ENCODE peak calls at places on chromosomes 5 and 9, in ten cellular contexts. L is lower lobe of right lung, C is heart left ventricle, Q is PC-3, K is sigmoid colon, T is dorsolateral prefrontal cortex, Z is tibial nerve, X is astrocyte, U is prostate gland, M is pancreas. W is an unnamed sample.

GRCh38 chr9:95736370-95736769 is 139.1 kb upstream of the ERCC6L2 start:
- DNase-seq in L (no peak), C (no peak), Q (peak; percentile 26), K (no peak), T (no peak), Z (no peak), X (no peak), U (no peak), M (no peak), W (no peak)

GRCh38 chr5:93665649-93666048 is 75.8 kb downstream of the POU5F2 start:
- DNase-seq in L (no peak), C (no peak), Q (no peak), K (no peak), T (no peak), Z (no peak), X (no peak), U (no peak), M (no peak), W (no peak)

GRCh38 chr5:93578813-93579560 is 2.0 kb downstream of the NR2F1-AS1 start:
- DNase-seq in L (peak; percentile 62), C (peak; percentile 33), Q (peak; percentile 89), K (peak; percentile 83), T (peak; percentile 61), Z (peak; percentile 81), X (peak; percentile 64), U (no peak), M (no peak), W (peak; percentile 94)

GRCh38 chr5:53201746-53202145 is 92.2 kb upstream of the MOCS2 start:
- DNase-seq in L (no peak), C (no peak), Q (no peak), K (no peak), T (no peak), Z (no peak), X (no peak), U (no peak), M (no peak), W (no peak)

GRCh38 chr9:5671711-5672353 is 42.9 kb downstream of the RIC1 start:
- DNase-seq in L (no peak), C (no peak), Q (peak; percentile 19), K (no peak), T (no peak), Z (no peak), X (no peak), U (no peak), M (no peak), W (no peak)

GRCh38 chr9:20477940-20478620 is 144.2 kb downstream of the MLLT3 start:
- DNase-seq in L (no peak), C (no peak), Q (peak; percentile 16), K (no peak), T (no peak), Z (no peak), X (peak; percentile 61), U (no peak), M (no peak), W (no peak)

GRCh38 chr9:20989923-20990341 is 41.5 kb downstream of the HACD4 start:
- DNase-seq in L (peak; percentile 79), C (peak; percentile 67), Q (no peak), K (peak; percentile 69), T (peak; percentile 58), Z (peak; percentile 43), X (peak; percentile 8), U (peak; percentile 9), M (peak; percentile 62), W (peak; percentile 54)

GRCh38 chr9:130432796-130433167 is 12.0 kb upstream of the ASS1 start:
- DNase-seq in L (no peak), C (no peak), Q (no peak), K (no peak), T (no peak), Z (no peak), X (no peak), U (no peak), M (no peak), W (no peak)

GRCh38 chr5:55708732-55709131 is 3.4 kb downstream of the SLC38A9 start:
- DNase-seq in L (no peak), C (no peak), Q (peak; percentile 88), K (no peak), T (no peak), Z (no peak), X (no peak), U (no peak), M (no peak), W (no peak)

GRCh38 chr5:141245250-141245717 is at the start of gene PCDHB15:
- DNase-seq in L (no peak), C (no peak), Q (no peak), K (no peak), T (peak; percentile 38), Z (no peak), X (peak; percentile 4), U (no peak), M (no peak), W (no peak)

GRCh38 chr9:19748278-19749126 is 40.3 kb downstream of the SLC24A2 start:
- DNase-seq in L (no peak), C (no peak), Q (no peak), K (no peak), T (no peak), Z (no peak), X (no peak), U (no peak), M (no peak), W (no peak)

GRCh38 chr5:73201547-73202513 is 28.8 kb downstream of the TMEM174 start:
- DNase-seq in L (peak; percentile 86), C (peak; percentile 69), Q (peak; percentile 85), K (peak; percentile 71), T (peak; percentile 47), Z (peak; percentile 39), X (peak; percentile 32), U (no peak), M (peak; percentile 84), W (peak; percentile 95)

GRCh38 chr9:79026311-79026710 is 545.5 kb upstream of the TLE4 start:
- DNase-seq in L (no peak), C (no peak), Q (no peak), K (no peak), T (peak; percentile 25), Z (no peak), X (no peak), U (no peak), M (no peak), W (no peak)

GRCh38 chr5:68290260-68290674 is 74.7 kb downstream of the PIK3R1 start:
- DNase-seq in L (no peak), C (peak; percentile 43), Q (no peak), K (peak; percentile 80), T (peak; percentile 54), Z (peak; percentile 55), X (peak; percentile 56), U (peak; percentile 62), M (no peak), W (no peak)
- H3K27ac ChIP-seq in L (no peak overlapping the region), C (peak overlapping the region; percentile 93), Q (no peak overlapping the region), K (peak overlapping the region; percentile 84), T (peak overlapping the region; percentile 21), Z (peak overlapping the region; percentile 84), X (no peak overlapping the region), U (peak overlapping the region; percentile 29), M (no peak overlapping the region), W (peak overlapping the region; percentile 43)

DNA sequence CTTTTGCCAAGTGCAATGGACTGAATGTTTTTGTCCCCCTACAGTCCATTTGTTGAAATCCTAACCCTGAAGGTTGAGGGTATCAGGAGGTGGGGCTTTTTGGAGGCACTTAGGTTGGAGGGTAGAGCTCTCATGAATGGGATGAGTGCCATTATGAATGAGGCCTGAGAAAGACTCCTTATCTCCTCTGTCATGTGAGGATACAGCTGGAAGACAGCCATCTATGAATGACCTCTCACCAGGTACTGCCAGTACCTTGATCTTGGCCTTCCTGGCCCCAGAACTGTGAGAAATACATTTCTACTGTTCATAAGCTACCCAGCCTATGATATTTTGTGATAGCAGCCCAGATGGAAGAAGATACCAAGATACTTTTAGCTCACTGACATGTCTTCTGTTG is 256.3 kb downstream of the PDZD2 start:
- DNase-seq in L (no peak), C (no peak), Q (no peak), K (no peak), T (no peak), Z (no peak), X (no peak), U (no peak), M (no peak), W (no peak)
- TF ChIP-seq CTCF in L (no peak), C (no peak), Q (no peak), K (no peak), T (no peak), Z (no peak), X (no peak), U (no peak), M (no peak), W (no peak)

GRCh38 chr9:137269231-137269772 is 8.2 kb upstream of the TOR4A start:
- DNase-seq in L (peak; percentile 84), C (peak; percentile 74), Q (no peak), K (peak; percentile 79), T (no peak), Z (no peak), X (no peak), U (peak; percentile 86), M (peak; percentile 59), W (peak; percentile 92)
- H3K4me3 ChIP-seq in L (peak overlapping the region; percentile 15), C (peak overlapping the region; percentile 53), Q (no peak overlapping the region), K (no peak overlapping the region), T (no peak overlapping the region), Z (no peak overlapping the region), X (no peak overlapping the region), U (peak overlapping the region; percentile 20), M (no peak overlapping the region), W (no peak overlapping the region)

GRCh38 chr5:59126665-59127354 is 543.9 kb downstream of the RAB3C start:
- DNase-seq in L (no peak), C (no peak), Q (no peak), K (no peak), T (no peak), Z (no peak), X (peak; percentile 67), U (no peak), M (no peak), W (no peak)

GRCh38 chr5:59130441-59130840 is 547.6 kb downstream of the RAB3C start:
- DNase-seq in L (no peak), C (no peak), Q (no peak), K (no peak), T (no peak), Z (no peak), X (no peak), U (no peak), M (no peak), W (no peak)

GRCh38 chr5:59132131-59132530 is 549.3 kb downstream of the RAB3C start:
- DNase-seq in L (no peak), C (no peak), Q (no peak), K (no peak), T (no peak), Z (no peak), X (no peak), U (no peak), M (no peak), W (no peak)

GRCh38 chr5:59125961-59126360 is 543.1 kb downstream of the RAB3C start:
- DNase-seq in L (no peak), C (no peak), Q (no peak), K (no peak), T (no peak), Z (no peak), X (no peak), U (no peak), M (no peak), W (no peak)

DNA sequence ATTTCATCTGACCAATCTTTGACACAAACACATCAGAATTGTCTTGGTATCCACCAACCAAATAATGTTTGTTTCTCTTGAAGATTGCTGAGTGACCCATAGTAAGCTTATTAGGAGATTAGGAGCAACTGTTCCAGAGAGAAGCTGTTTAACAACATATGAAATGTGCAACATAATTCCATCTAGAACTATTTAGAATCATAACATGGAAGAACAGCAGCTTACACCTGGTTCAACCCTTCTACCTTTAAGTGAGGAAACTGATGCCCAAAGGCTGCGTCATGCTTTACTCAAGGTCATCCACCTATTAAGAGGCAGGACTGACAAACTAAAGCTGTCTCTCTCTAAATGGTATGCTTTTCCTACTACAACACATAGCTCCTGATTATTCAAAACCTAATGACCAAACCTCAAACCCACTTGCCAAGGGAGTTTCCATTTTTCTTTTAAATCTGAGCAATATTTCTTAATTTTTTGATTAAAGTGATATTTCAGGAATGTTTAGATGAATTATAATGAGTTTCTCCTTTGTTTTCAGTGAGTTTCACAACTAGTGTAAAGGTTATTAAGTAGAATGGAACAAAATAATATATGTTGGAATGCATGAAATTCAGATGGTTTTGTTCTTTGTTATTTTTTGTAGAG is 545.9 kb downstream of the RAB3C start:
- DNase-seq in L (no peak), C (no peak), Q (no peak), K (no peak), T (no peak), Z (no peak), X (no peak), U (no peak), M (no peak), W (no peak)
- H3K27ac ChIP-seq in L (peak overlapping the region; percentile 75), C (peak overlapping the region; percentile 86), Q (no peak overlapping the region), K (peak overlapping the region; percentile 73), T (no peak overlapping the region), Z (peak overlapping the region; percentile 58), X (no peak overlapping the region), U (no peak overlapping the region), M (no peak overlapping the region), W (no peak overlapping the region)

W was measured in kidney.